ENCODE peak calls at places on chromosomes 6 and 20, in four cellular contexts. D, J, T and X are unnamed samples.
A peak's percentile ranks its signal among the peaks of the same experiment; 100 is the strongest.

GRCh38 chr20:25014816-25015215 is 22.3 kb upstream of the APMAP start:
- DNase-seq in D (no peak), J (no peak), T (no peak), X (no peak)

GRCh38 chr6:74366634-74367033 is 670.6 kb downstream of the CD109 start:
- DNase-seq in D (no peak), J (no peak), T (no peak), X (no peak)

GRCh38 chr6:139979021-139979721 is 604.7 kb upstream of the CITED2 start:
- DNase-seq in D (peak; percentile 89), J (no peak), T (peak; percentile 23), X (no peak)

GRCh38 chr6:53151676-53152075 is 3.0 kb upstream of the GCM1 start:
- DNase-seq in D (no peak), J (no peak), T (no peak), X (no peak)

GRCh38 chr6:90328004-90328403 is 31.4 kb upstream of the BACH2 start:
- DNase-seq in D (peak; percentile 34), J (peak; percentile 45), T (no peak), X (no peak)

GRCh38 chr20:36305602-36306556 is at the start of gene DLGAP4:
- DNase-seq in D (no peak), J (peak; percentile 91), T (no peak), X (no peak)

GRCh38 chr20:38789503-38790209 is 15.8 kb upstream of the PPP1R16B start:
- DNase-seq in D (no peak), J (no peak), T (no peak), X (peak; percentile 3)

GRCh38 chr20:62726276-62726675 is 17.6 kb downstream of the NTSR1 start:
- DNase-seq in D (no peak), J (no peak), T (no peak), X (no peak)

GRCh38 chr6:6218246-6219085 is 102.0 kb downstream of the F13A1 start:
- DNase-seq in D (peak; percentile 4), J (no peak), T (no peak), X (no peak)

GRCh38 chr6:32109114-32109764 is at the start of gene TNXB:
- DNase-seq in D (no peak), J (peak; percentile 41), T (peak; percentile 59), X (no peak)

GRCh38 chr6:161152904-161153662 is 120.8 kb downstream of the AGPAT4 start:
- DNase-seq in D (no peak), J (peak; percentile 67), T (no peak), X (no peak)

GRCh38 chr6:41748542-41748941 is 1.3 kb upstream of the PGC start:
- DNase-seq in D (no peak), J (no peak), T (no peak), X (no peak)

GRCh38 chr6:25178336-25178735 is 100.8 kb upstream of the CARMIL1 start:
- DNase-seq in D (no peak), J (no peak), T (no peak), X (no peak)

GRCh38 chr6:110233769-110234374 is 53.6 kb downstream of the CDC40 start:
- DNase-seq in D (no peak), J (no peak), T (no peak), X (no peak)

GRCh38 chr6:33136310-33136895 is 55.9 kb downstream of the COL11A2 start:
- DNase-seq in D (no peak), J (no peak), T (no peak), X (no peak)

GRCh38 chr6:151014404-151015150 is 149.1 kb downstream of the MTHFD1L start:
- DNase-seq in D (no peak), J (peak; percentile 73), T (peak; percentile 68), X (no peak)

GRCh38 chr20:25066386-25066785 is 8.4 kb upstream of the ACSS1 start:
- DNase-seq in D (no peak), J (no peak), T (no peak), X (no peak)

GRCh38 chr6:5249451-5250122 is 11.2 kb downstream of the LYRM4 start:
- DNase-seq in D (no peak), J (no peak), T (no peak), X (no peak)

GRCh38 chr6:582370-582769 is 74.5 kb downstream of the HUS1B start:
- DNase-seq in D (peak; percentile 12), J (no peak), T (no peak), X (no peak)

GRCh38 chr6:583639-584038 is 73.3 kb downstream of the HUS1B start:
- DNase-seq in D (no peak), J (no peak), T (no peak), X (no peak)

GRCh38 chr6:583116-583515 is 73.8 kb downstream of the HUS1B start:
- DNase-seq in D (no peak), J (no peak), T (no peak), X (no peak)

DNA sequence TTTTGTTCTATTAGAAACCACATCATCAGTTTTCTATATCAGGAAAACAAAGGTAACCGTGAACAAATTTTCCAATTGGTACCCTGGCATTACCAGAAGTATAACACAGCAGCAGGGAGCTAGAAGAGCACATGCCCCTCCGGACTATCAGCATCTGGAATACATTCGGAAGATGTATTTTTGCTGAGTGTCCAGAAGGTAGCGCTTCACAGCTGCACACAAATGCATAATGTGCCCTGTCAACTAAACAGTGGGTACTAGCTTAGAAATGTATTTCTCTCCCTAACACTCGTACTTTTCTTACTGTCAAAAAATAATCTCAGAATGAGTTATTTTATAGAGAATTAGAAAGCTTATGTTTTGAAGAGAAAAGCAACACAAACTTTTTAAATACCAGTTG is 77.6 kb downstream of the HUS1B start:
- DNase-seq in D (no peak), J (peak; percentile 69), T (no peak), X (no peak)
- TF ChIP-seq CTCF in D (peak; percentile 19), J (peak; percentile 36), T (no peak), X (peak; percentile 62)

GRCh38 chr6:130324657-130325056 is 41.2 kb upstream of the TMEM200A start:
- DNase-seq in D (no peak), J (no peak), T (no peak), X (no peak)

GRCh38 chr6:130322673-130323268 is 43.0 kb upstream of the TMEM200A start:
- DNase-seq in D (no peak), J (peak; percentile 20), T (peak; percentile 24), X (no peak)

GRCh38 chr6:130326496-130326895 is 39.3 kb upstream of the TMEM200A start:
- DNase-seq in D (no peak), J (no peak), T (no peak), X (no peak)

GRCh38 chr6:130320908-130321307 is 44.9 kb upstream of the TMEM200A start:
- DNase-seq in D (no peak), J (no peak), T (no peak), X (no peak)
- H3K4me3 ChIP-seq in D (no peak overlapping the region), J (no peak overlapping the region), T (no peak overlapping the region), X (no peak overlapping the region)

GRCh38 chr6:2242311-2242710 is 3.1 kb downstream of the GMDS start:
- DNase-seq in D (no peak), J (no peak), T (no peak), X (no peak)
- H3K27me3 ChIP-seq in D (no peaks in the 10 kb centered on the region), J (no peaks in the 10 kb centered on the region), T (no peaks in the 10 kb centered on the region), X (no peaks in the 10 kb centered on the region)

GRCh38 chr6:146543211-146543939 is at the start of gene RAB32:
- DNase-seq in D (peak; percentile 59), J (peak; percentile 95), T (peak; percentile 93), X (peak; percentile 80)
- TF ChIP-seq CTCF in D (peak; percentile 12), J (peak; percentile 60), T (peak; percentile 50), X (peak; percentile 34)

GRCh38 chr6:27584326-27584725 is 111.4 kb upstream of the ZNF184 start:
- DNase-seq in D (no peak), J (no peak), T (no peak), X (no peak)
- H3K4me3 ChIP-seq in D (no peak overlapping the region), J (no peak overlapping the region), T (no peak overlapping the region), X (no peak overlapping the region)